ENCODE peak calls at places on chromosomes 16 and 17, in five cellular contexts. R is uterus, G is Peyer's patch, A is lower leg skin, V is right lobe of liver. Q is an unnamed sample.

GRCh38 chr17:80847506-80848230 is 144.0 kb upstream of the CHMP6 start:
- DNase-seq in A (peak), V (no peak), R (no peak), G (peak), Q (no peak)

GRCh38 chr17:29650407-29650806 is 27.7 kb upstream of the CORO6 start:
- DNase-seq in G (no peak), V (no peak), A (no peak), R (no peak), Q (peak)

GRCh38 chr17:19344311-19345066 is 18.0 kb downstream of the B9D1 start:
- DNase-seq in A (no peak), G (no peak), R (peak), V (no peak), Q (no peak)

GRCh38 chr17:78597923-78598545 is 20.8 kb upstream of the DNAH17 start:
- DNase-seq in G (no peak), A (no peak), R (no peak), V (no peak), Q (peak)

GRCh38 chr17:27980035-27980434 is 62.4 kb upstream of the NLK start:
- DNase-seq in R (no peak), V (peak), A (no peak), G (no peak), Q (no peak)

GRCh38 chr17:76682306-76682705 is 28.5 kb downstream of the MXRA7 start:
- DNase-seq in A (no peak), G (no peak), R (peak), V (no peak), Q (no peak)

GRCh38 chr17:57275365-57275764 is 19.0 kb downstream of the MSI2 start:
- DNase-seq in R (no peak), G (no peak), V (no peak), A (no peak), Q (no peak)

GRCh38 chr17:78817123-78817522 is 23.5 kb downstream of the USP36 start:
- DNase-seq in G (peak), V (no peak), A (no peak), R (no peak), Q (no peak)

GRCh38 chr17:13426991-13427390 is 174.7 kb downstream of the HS3ST3A1 start:
- DNase-seq in A (no peak), R (no peak), G (no peak), V (no peak), Q (no peak)

GRCh38 chr17:78226752-78227454 is 4.5 kb upstream of the TMEM235 start:
- DNase-seq in R (no peak), G (no peak), V (no peak), A (no peak), Q (no peak)

GRCh38 chr17:67833946-67834631 is 8.8 kb downstream of the BPTF start:
- DNase-seq in R (no peak), V (no peak), A (no peak), G (no peak), Q (no peak)

GRCh38 chr16:66293932-66294331 is 72.6 kb upstream of the CDH5 start:
- DNase-seq in G (no peak), A (peak), V (no peak), R (no peak), Q (no peak)

GRCh38 chr16:17491140-17491662 is 20.4 kb upstream of the XYLT1 start:
- DNase-seq in V (no peak), R (no peak), G (no peak), A (no peak), Q (no peak)

GRCh38 chr16:30377050-30377811 is 2.6 kb downstream of the MYL11 start:
- DNase-seq in V (no peak), G (no peak), R (no peak), A (no peak), Q (no peak)

GRCh38 chr16:19502395-19503131 is 19.3 kb downstream of the GDE1 start:
- DNase-seq in V (peak), G (peak), R (peak), A (peak), Q (peak)

GRCh38 chr16:75732871-75733270 is 6.6 kb upstream of the CPHXL start:
- DNase-seq in R (no peak), V (no peak), G (no peak), A (no peak), Q (no peak)

GRCh38 chr16:2216330-2216729 is 1.7 kb upstream of the PGP start:
- DNase-seq in A (no peak), G (no peak), V (no peak), R (no peak), Q (no peak)

GRCh38 chr17:31052187-31052889 is 42.4 kb upstream of the NF1 start:
- DNase-seq in V (peak), A (peak), R (peak), G (peak), Q (peak)

GRCh38 chr16:58020628-58021521 is 4.7 kb upstream of the MMP15 start:
- DNase-seq in R (peak), G (peak), V (peak), A (no peak), Q (peak)

GRCh38 chr16:31874354-31875111 is 926 bp downstream of the ZNF267 start:
- DNase-seq in R (no peak), V (no peak), A (no peak), G (peak), Q (peak)

GRCh38 chr16:7775072-7775488 is 442.4 kb downstream of the RBFOX1 start:
- DNase-seq in R (no peak), V (no peak), A (no peak), G (no peak), Q (no peak)
- TF ChIP-seq POLR2A in R (no peak), V (no peak), A (no peak), G (no peak), Q (no peak)

GRCh38 chr17:40647549-40648325 is at the start of gene SMARCE1:
- DNase-seq in G (peak), A (peak), V (peak), R (peak), Q (peak)

GRCh38 chr17:40645932-40646331 is 1.7 kb downstream of the SMARCE1 start:
- DNase-seq in G (no peak), A (no peak), V (no peak), R (no peak), Q (no peak)

GRCh38 chr17:40646791-40647548 is 648 bp downstream of the SMARCE1 start:
- DNase-seq in R (no peak), V (no peak), G (peak), A (no peak), Q (peak)

GRCh38 chr17:40645291-40645690 is 2.3 kb downstream of the SMARCE1 start:
- DNase-seq in V (no peak), G (no peak), A (no peak), R (no peak), Q (no peak)

DNA sequence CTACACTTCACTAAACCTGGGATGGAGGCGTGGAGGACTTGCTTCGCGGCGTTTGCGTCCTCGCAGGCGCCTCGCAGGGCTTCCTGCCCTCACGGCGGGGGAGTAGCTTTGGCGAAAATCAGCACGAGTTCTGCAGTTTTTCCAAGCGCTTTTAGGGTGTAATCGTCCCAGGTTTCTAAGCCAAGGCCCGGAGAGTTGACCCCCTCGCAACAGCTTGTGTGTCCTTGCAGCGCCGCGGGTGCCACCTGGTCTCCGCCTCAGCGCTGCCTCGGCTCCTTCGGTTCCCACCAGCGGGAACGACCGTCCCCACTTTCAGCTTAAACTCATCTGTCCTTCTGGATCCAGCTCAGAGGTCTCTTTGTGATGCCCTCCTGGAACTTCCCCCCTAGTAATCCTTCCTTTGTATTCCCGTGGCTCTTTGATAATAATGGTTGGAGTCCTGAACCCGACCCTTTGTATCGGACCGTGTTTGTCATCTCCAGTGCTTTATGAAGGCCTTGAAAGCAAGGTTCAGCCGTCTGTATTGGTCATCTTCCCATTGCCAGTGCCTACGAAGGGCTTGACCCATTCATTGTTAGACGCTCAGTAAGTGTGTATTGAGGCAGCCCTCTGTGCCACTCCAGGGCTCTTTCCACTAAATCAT is 829 bp upstream of the SMARCE1 start:
- DNase-seq in G (no peak), V (peak), R (no peak), A (peak), Q (no peak)
- TF ChIP-seq POLR2A in G (no peak), V (no peak), R (no peak), A (no peak), Q (no peak)

GRCh38 chr17:21271767-21272166 is 12.7 kb upstream of the MAP2K3 start:
- DNase-seq in G (no peak), V (no peak), A (peak), R (no peak), Q (no peak)
- TF ChIP-seq POLR2A in G (no peak), V (no peak), A (no peak), R (no peak), Q (no peak)

GRCh38 chr17:63142836-63143235 is 176.8 kb downstream of the TANC2 start:
- DNase-seq in V (no peak), A (no peak), R (no peak), G (no peak), Q (no peak)
- TF ChIP-seq POLR2A in V (no peak), A (no peak), R (no peak), G (no peak), Q (no peak)

GRCh38 chr16:14186007-14186953 is 115.2 kb downstream of the MRTFB start:
- DNase-seq in V (no peak), A (no peak), R (peak), G (no peak), Q (no peak)
- TF ChIP-seq POLR2A in V (no peak), A (no peak), R (no peak), G (no peak), Q (no peak)

GRCh38 chr16:70437017-70437581 is 1.8 kb downstream of the ST3GAL2 start:
- DNase-seq in R (peak), G (no peak), A (no peak), V (no peak), Q (peak)
- TF ChIP-seq POLR2A in R (no peak), G (no peak), A (no peak), V (no peak), Q (no peak)

GRCh38 chr16:7185179-7185578 is 147.5 kb upstream of the RBFOX1 start:
- DNase-seq in V (no peak), R (no peak), A (no peak), G (no peak), Q (no peak)

GRCh38 chr16:7182510-7183109 is 150.0 kb upstream of the RBFOX1 start:
- DNase-seq in V (no peak), G (no peak), R (no peak), A (no peak), Q (no peak)

GRCh38 chr16:7177875-7178274 is 154.8 kb upstream of the RBFOX1 start:
- DNase-seq in A (no peak), G (no peak), V (no peak), R (no peak), Q (no peak)

GRCh38 chr16:7185689-7186088 is 147.0 kb upstream of the RBFOX1 start:
- DNase-seq in G (no peak), R (no peak), A (no peak), V (no peak), Q (no peak)

DNA sequence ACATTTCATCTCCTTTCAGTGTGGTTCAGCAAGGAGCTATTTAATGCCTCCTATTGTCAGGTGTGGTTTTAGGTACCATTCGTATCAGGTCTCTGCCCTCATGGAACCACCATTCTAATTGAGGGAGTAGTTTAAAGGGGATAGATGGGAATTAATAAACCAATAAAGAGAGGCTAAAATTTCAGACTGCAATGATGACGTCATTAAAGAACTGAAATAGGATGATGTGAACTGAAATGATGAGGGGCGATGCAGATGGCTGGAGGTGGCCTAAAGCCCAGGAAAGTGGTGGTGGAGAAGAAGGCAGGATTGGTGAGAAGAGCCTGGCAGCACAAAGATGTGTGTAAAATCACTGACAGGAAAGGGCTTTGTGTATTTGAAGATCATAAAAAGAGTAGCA is 148.9 kb upstream of the RBFOX1 start:
- DNase-seq in A (no peak), G (no peak), R (no peak), V (no peak), Q (no peak)
- TF ChIP-seq POLR2A in A (no peak), G (no peak), R (no peak), V (no peak), Q (no peak)

DNA sequence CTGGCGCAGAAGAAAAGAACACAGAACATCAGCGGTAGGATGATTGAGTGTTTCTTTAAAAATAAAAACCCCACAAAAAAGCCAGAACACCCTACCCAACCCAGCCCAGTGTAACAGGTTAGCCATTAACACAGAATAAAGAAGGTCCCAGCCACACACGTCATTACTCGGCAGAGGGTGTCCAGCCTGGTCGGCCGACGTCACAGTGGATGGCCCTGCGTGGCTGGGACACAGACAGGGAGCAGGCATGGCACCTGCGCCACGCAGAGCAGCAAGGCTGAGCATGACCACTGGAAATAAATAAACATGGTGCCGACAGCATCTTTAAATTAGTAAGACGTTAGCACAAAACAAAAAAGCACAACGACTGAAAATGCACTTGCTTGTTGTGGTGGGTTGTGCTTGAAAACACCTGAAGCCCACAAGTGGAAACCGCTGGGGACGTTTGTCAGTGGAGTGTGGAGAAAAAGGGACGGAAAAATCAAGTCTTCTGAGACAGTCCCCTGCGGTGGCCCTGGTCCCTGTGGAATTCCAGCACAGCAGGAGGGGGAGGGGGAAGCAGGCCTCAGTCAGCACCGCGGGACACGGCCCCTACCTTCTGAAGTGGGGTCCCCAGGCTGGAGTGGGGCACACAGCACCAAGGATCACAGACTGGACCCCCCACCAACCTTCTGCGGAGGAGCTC is 39.2 kb downstream of the SLC7A5 start:
- DNase-seq in A (no peak), R (no peak), V (no peak), G (no peak), Q (no peak)
- TF ChIP-seq POLR2A in A (no peak), R (no peak), V (no peak), G (no peak), Q (no peak)

Q was measured in NB4.